ENCODE peak calls at places on chromosomes 11 and 22, in six cellular contexts. One of them, this sample, is unnamed. For H3K4me1, the result is how much of the 10 kb centered on the place peaks cover.

GRCh38 chr11:118924591-118925585 is 838 bp downstream of the BCL9L start:
- DNase-seq in lower lobe of right lung: peak
- DNase-seq in suprapubic skin: peak
- DNase-seq in cardiac muscle cell: peak
- DNase-seq in Panc1: no peak
- DNase-seq in CD8-positive, alpha-beta T cell: peak
- DNase-seq in this sample: peak

GRCh38 chr11:16097543-16097942 is 258.8 kb downstream of the SOX6 start:
- DNase-seq in Panc1: no peak
- DNase-seq in lower lobe of right lung: no peak
- DNase-seq in cardiac muscle cell: no peak
- DNase-seq in CD8-positive, alpha-beta T cell: no peak
- DNase-seq in suprapubic skin: no peak
- DNase-seq in this sample: no peak

GRCh38 chr11:78560066-78560597 is 14.5 kb downstream of the NARS2 start:
- DNase-seq in suprapubic skin: no peak
- DNase-seq in CD8-positive, alpha-beta T cell: no peak
- DNase-seq in cardiac muscle cell: no peak
- DNase-seq in Panc1: no peak
- DNase-seq in lower lobe of right lung: no peak
- DNase-seq in this sample: no peak

GRCh38 chr11:71568707-71569349 is 3.5 kb downstream of the KRTAP5-10 start:
- DNase-seq in CD8-positive, alpha-beta T cell: no peak
- DNase-seq in Panc1: no peak
- DNase-seq in cardiac muscle cell: peak
- DNase-seq in suprapubic skin: no peak
- DNase-seq in lower lobe of right lung: no peak
- DNase-seq in this sample: no peak

GRCh38 chr11:134512791-134513538 is 100.9 kb upstream of the B3GAT1 start:
- DNase-seq in Panc1: no peak
- DNase-seq in cardiac muscle cell: no peak
- DNase-seq in lower lobe of right lung: peak
- DNase-seq in suprapubic skin: peak
- DNase-seq in CD8-positive, alpha-beta T cell: no peak
- DNase-seq in this sample: no peak

GRCh38 chr22:25651332-25651731 is 86.9 kb downstream of the GRK3 start:
- DNase-seq in lower lobe of right lung: no peak
- DNase-seq in suprapubic skin: no peak
- DNase-seq in Panc1: no peak
- DNase-seq in cardiac muscle cell: no peak
- DNase-seq in CD8-positive, alpha-beta T cell: no peak
- DNase-seq in this sample: no peak

GRCh38 chr11:2701230-2701629 is 1.4 kb upstream of the KCNQ1OT1 start:
- DNase-seq in suprapubic skin: peak
- DNase-seq in CD8-positive, alpha-beta T cell: no peak
- DNase-seq in lower lobe of right lung: no peak
- DNase-seq in cardiac muscle cell: no peak
- DNase-seq in Panc1: no peak
- DNase-seq in this sample: peak

GRCh38 chr22:29194269-29194668 is 11.4 kb upstream of the EMID1 start:
- DNase-seq in cardiac muscle cell: no peak
- DNase-seq in suprapubic skin: no peak
- DNase-seq in lower lobe of right lung: no peak
- DNase-seq in CD8-positive, alpha-beta T cell: no peak
- DNase-seq in Panc1: no peak
- DNase-seq in this sample: no peak

GRCh38 chr11:13328276-13328675 is 50.7 kb downstream of the BMAL1 start:
- DNase-seq in CD8-positive, alpha-beta T cell: no peak
- DNase-seq in cardiac muscle cell: no peak
- DNase-seq in suprapubic skin: no peak
- DNase-seq in lower lobe of right lung: no peak
- DNase-seq in Panc1: no peak
- DNase-seq in this sample: no peak
- H3K4me1 ChIP-seq in CD8-positive, alpha-beta T cell: under half
- H3K4me1 ChIP-seq in cardiac muscle cell: under half
- H3K4me1 ChIP-seq in suprapubic skin: under half
- H3K4me1 ChIP-seq in lower lobe of right lung: under half
- H3K4me1 ChIP-seq in Panc1: under half
- H3K4me1 ChIP-seq in this sample: half or more

GRCh38 chr11:64415286-64415685 is 56.3 kb downstream of the RPS6KA4 start:
- DNase-seq in lower lobe of right lung: no peak
- DNase-seq in Panc1: no peak
- DNase-seq in CD8-positive, alpha-beta T cell: no peak
- DNase-seq in suprapubic skin: no peak
- DNase-seq in cardiac muscle cell: no peak
- DNase-seq in this sample: no peak
- H3K27ac ChIP-seq in lower lobe of right lung: no peak
- H3K27ac ChIP-seq in Panc1: no peak
- H3K27ac ChIP-seq in CD8-positive, alpha-beta T cell: no peak
- H3K27ac ChIP-seq in suprapubic skin: no peak
- H3K27ac ChIP-seq in cardiac muscle cell: peak
- H3K27ac ChIP-seq in this sample: no peak

GRCh38 chr11:8192016-8192895 is 23.4 kb upstream of the RIC3 start:
- DNase-seq in CD8-positive, alpha-beta T cell: no peak
- DNase-seq in suprapubic skin: no peak
- DNase-seq in Panc1: peak
- DNase-seq in lower lobe of right lung: peak
- DNase-seq in cardiac muscle cell: peak
- DNase-seq in this sample: peak
- TF ChIP-seq CTCF in CD8-positive, alpha-beta T cell: peak
- TF ChIP-seq CTCF in suprapubic skin: peak
- TF ChIP-seq CTCF in Panc1: peak
- TF ChIP-seq CTCF in lower lobe of right lung: peak
- TF ChIP-seq CTCF in cardiac muscle cell: peak
- TF ChIP-seq CTCF in this sample: peak

GRCh38 chr11:110296226-110297081 is at the start of gene RDX:
- DNase-seq in suprapubic skin: peak
- DNase-seq in CD8-positive, alpha-beta T cell: peak
- DNase-seq in Panc1: no peak
- DNase-seq in cardiac muscle cell: peak
- DNase-seq in lower lobe of right lung: peak
- DNase-seq in this sample: peak

GRCh38 chr11:110295086-110295485 is 1.3 kb downstream of the RDX start:
- DNase-seq in Panc1: no peak
- DNase-seq in CD8-positive, alpha-beta T cell: no peak
- DNase-seq in suprapubic skin: no peak
- DNase-seq in cardiac muscle cell: no peak
- DNase-seq in lower lobe of right lung: no peak
- DNase-seq in this sample: no peak

GRCh38 chr11:110297082-110297725 is 790 bp upstream of the RDX start:
- DNase-seq in cardiac muscle cell: no peak
- DNase-seq in suprapubic skin: no peak
- DNase-seq in CD8-positive, alpha-beta T cell: no peak
- DNase-seq in Panc1: no peak
- DNase-seq in lower lobe of right lung: no peak
- DNase-seq in this sample: no peak

GRCh38 chr11:110294509-110294908 is 1.9 kb downstream of the RDX start:
- DNase-seq in cardiac muscle cell: no peak
- DNase-seq in lower lobe of right lung: no peak
- DNase-seq in Panc1: no peak
- DNase-seq in CD8-positive, alpha-beta T cell: no peak
- DNase-seq in suprapubic skin: no peak
- DNase-seq in this sample: no peak

DNA sequence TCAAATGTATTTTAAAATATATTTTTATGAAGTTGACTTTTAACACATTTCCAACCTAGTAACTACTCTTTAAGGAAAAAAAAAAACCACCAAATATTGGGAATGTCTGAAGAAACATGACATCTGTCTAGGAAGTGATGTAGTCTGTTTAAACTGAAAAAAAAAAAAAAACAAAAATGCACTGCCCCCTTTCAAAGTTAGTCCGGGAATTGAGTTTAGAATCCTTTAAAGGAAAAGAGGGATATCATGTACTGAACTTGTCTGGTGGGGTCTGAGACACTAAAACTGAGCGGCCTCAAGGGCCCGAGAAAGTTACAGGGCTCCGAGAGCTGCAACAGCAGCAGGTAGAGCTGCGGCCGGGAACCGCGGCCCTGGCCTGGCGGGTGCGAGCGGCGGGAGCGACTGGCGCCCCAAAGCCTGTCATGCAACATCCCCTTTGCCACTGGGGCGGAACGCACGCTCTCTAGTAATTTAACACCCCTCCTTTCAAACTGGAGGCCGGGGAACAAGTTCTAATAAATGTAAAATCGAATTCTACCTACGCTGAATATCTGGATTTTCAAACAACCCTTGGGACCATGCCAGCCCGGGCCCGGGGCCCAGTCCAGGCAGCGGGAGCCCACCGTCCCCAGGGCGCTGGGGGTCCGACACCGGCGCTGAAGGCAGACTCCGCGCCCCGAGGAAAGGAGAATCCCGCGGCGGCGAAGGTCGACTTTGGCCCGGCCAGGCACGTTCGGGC is 758 bp downstream of the RDX start:
- DNase-seq in CD8-positive, alpha-beta T cell: peak
- DNase-seq in cardiac muscle cell: peak
- DNase-seq in suprapubic skin: peak
- DNase-seq in lower lobe of right lung: peak
- DNase-seq in Panc1: no peak
- DNase-seq in this sample: peak
- H3K4me1 ChIP-seq in CD8-positive, alpha-beta T cell: under half
- H3K4me1 ChIP-seq in cardiac muscle cell: under half
- H3K4me1 ChIP-seq in suprapubic skin: under half
- H3K4me1 ChIP-seq in lower lobe of right lung: half or more
- H3K4me1 ChIP-seq in Panc1: under half
- H3K4me1 ChIP-seq in this sample: half or more

DNA sequence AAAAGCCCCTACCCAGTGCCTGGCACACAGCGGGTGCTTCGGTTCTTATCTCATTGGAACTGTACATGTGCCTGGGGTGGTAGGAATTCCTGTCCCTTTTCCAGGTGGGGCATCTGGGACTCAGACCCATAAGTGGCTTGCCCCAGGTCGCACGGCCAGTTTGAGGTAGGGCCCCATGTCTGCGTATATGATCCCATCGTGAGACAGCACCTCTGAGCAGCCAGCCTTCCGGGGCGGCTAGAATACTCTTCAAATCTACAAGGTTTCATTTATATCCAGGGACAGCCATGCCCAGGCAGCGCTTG is 33.4 kb upstream of the SMIM38 start:
- DNase-seq in Panc1: no peak
- DNase-seq in suprapubic skin: peak
- DNase-seq in CD8-positive, alpha-beta T cell: no peak
- DNase-seq in cardiac muscle cell: no peak
- DNase-seq in lower lobe of right lung: no peak
- DNase-seq in this sample: no peak
- H3K27ac ChIP-seq in Panc1: peak
- H3K27ac ChIP-seq in suprapubic skin: peak
- H3K27ac ChIP-seq in CD8-positive, alpha-beta T cell: no peak
- H3K27ac ChIP-seq in cardiac muscle cell: no peak
- H3K27ac ChIP-seq in lower lobe of right lung: peak
- H3K27ac ChIP-seq in this sample: peak

GRCh38 chr11:17890333-17890732 is 122.5 kb downstream of the SERGEF start:
- DNase-seq in lower lobe of right lung: no peak
- DNase-seq in suprapubic skin: no peak
- DNase-seq in Panc1: no peak
- DNase-seq in CD8-positive, alpha-beta T cell: no peak
- DNase-seq in cardiac muscle cell: no peak
- DNase-seq in this sample: no peak
- TF ChIP-seq CTCF in lower lobe of right lung: no peak
- TF ChIP-seq CTCF in suprapubic skin: no peak
- TF ChIP-seq CTCF in Panc1: peak
- TF ChIP-seq CTCF in CD8-positive, alpha-beta T cell: no peak
- TF ChIP-seq CTCF in cardiac muscle cell: peak
- TF ChIP-seq CTCF in this sample: no peak

GRCh38 chr22:46770726-46771125 is 8.3 kb downstream of the TBC1D22A start:
- DNase-seq in Panc1: no peak
- DNase-seq in lower lobe of right lung: no peak
- DNase-seq in cardiac muscle cell: no peak
- DNase-seq in suprapubic skin: peak
- DNase-seq in CD8-positive, alpha-beta T cell: no peak
- DNase-seq in this sample: no peak

GRCh38 chr22:46775364-46775758 is 12.9 kb downstream of the TBC1D22A start:
- DNase-seq in CD8-positive, alpha-beta T cell: no peak
- DNase-seq in cardiac muscle cell: no peak
- DNase-seq in suprapubic skin: peak
- DNase-seq in Panc1: no peak
- DNase-seq in lower lobe of right lung: no peak
- DNase-seq in this sample: no peak

GRCh38 chr22:46774456-46775363 is 12.3 kb downstream of the TBC1D22A start:
- DNase-seq in Panc1: no peak
- DNase-seq in CD8-positive, alpha-beta T cell: no peak
- DNase-seq in lower lobe of right lung: no peak
- DNase-seq in suprapubic skin: peak
- DNase-seq in cardiac muscle cell: no peak
- DNase-seq in this sample: no peak

GRCh38 chr22:46775789-46776485 is 13.5 kb downstream of the TBC1D22A start:
- DNase-seq in Panc1: no peak
- DNase-seq in suprapubic skin: peak
- DNase-seq in lower lobe of right lung: no peak
- DNase-seq in CD8-positive, alpha-beta T cell: no peak
- DNase-seq in cardiac muscle cell: no peak
- DNase-seq in this sample: no peak

GRCh38 chr22:46773074-46773473 is 10.6 kb downstream of the TBC1D22A start:
- DNase-seq in suprapubic skin: peak
- DNase-seq in CD8-positive, alpha-beta T cell: no peak
- DNase-seq in lower lobe of right lung: no peak
- DNase-seq in cardiac muscle cell: no peak
- DNase-seq in Panc1: no peak
- DNase-seq in this sample: no peak
- H3K4me1 ChIP-seq in suprapubic skin: half or more
- H3K4me1 ChIP-seq in CD8-positive, alpha-beta T cell: half or more
- H3K4me1 ChIP-seq in lower lobe of right lung: half or more
- H3K4me1 ChIP-seq in cardiac muscle cell: under half
- H3K4me1 ChIP-seq in Panc1: half or more
- H3K4me1 ChIP-seq in this sample: half or more

GRCh38 chr11:9759519-9760179 is 95.8 kb downstream of the SWAP70 start:
- DNase-seq in Panc1: peak
- DNase-seq in cardiac muscle cell: peak
- DNase-seq in suprapubic skin: peak
- DNase-seq in lower lobe of right lung: peak
- DNase-seq in CD8-positive, alpha-beta T cell: peak
- DNase-seq in this sample: peak
- H3K27ac ChIP-seq in Panc1: peak
- H3K27ac ChIP-seq in cardiac muscle cell: peak
- H3K27ac ChIP-seq in suprapubic skin: peak
- H3K27ac ChIP-seq in lower lobe of right lung: peak
- H3K27ac ChIP-seq in CD8-positive, alpha-beta T cell: no peak
- H3K27ac ChIP-seq in this sample: peak

GRCh38 chr11:93775289-93775688 is 8.8 kb upstream of the MED17 start:
- DNase-seq in Panc1: no peak
- DNase-seq in cardiac muscle cell: peak
- DNase-seq in suprapubic skin: no peak
- DNase-seq in lower lobe of right lung: no peak
- DNase-seq in CD8-positive, alpha-beta T cell: no peak
- DNase-seq in this sample: no peak
- TF ChIP-seq CTCF in Panc1: peak
- TF ChIP-seq CTCF in cardiac muscle cell: peak
- TF ChIP-seq CTCF in suprapubic skin: no peak
- TF ChIP-seq CTCF in lower lobe of right lung: no peak
- TF ChIP-seq CTCF in CD8-positive, alpha-beta T cell: no peak
- TF ChIP-seq CTCF in this sample: no peak